ENCODE peak calls at places on chromosomes 4 and X, in four cellular contexts. A is IMR-90, E is NT2/D1, X is mesendoderm. W is an unnamed sample.

GRCh38 chr4:112514449-112515277 is 1.3 kb downstream of the NEUROG2 start:
- DNase-seq in E (no peak), X (peak; percentile 39), A (no peak), W (no peak)

GRCh38 chr4:7649741-7650531 is 215.2 kb upstream of the PSAPL1 start:
- DNase-seq in X (no peak), A (peak; percentile 95), E (no peak), W (no peak)

GRCh38 chrX:127058220-127058619 is 238.7 kb downstream of the PRR32 start:
- DNase-seq in X (no peak), E (no peak), A (no peak), W (no peak)

GRCh38 chr4:121316091-121316490 is 64.7 kb downstream of the QRFPR start:
- DNase-seq in E (no peak), A (no peak), X (no peak), W (no peak)

GRCh38 chr4:2082118-2082517 is 23.0 kb downstream of the NAT8L start:
- DNase-seq in E (no peak), A (no peak), X (no peak), W (no peak)

GRCh38 chr4:87317527-87317926 is 5.2 kb downstream of the HSD17B13 start:
- DNase-seq in E (no peak), A (peak; percentile 15), X (no peak), W (no peak)

GRCh38 chrX:81957900-81958545 is 756.1 kb downstream of the SH3BGRL start:
- DNase-seq in E (peak; percentile 36), A (peak; percentile 1), X (peak; percentile 53), W (peak; percentile 2)

GRCh38 chr4:56683455-56683854 is 2.4 kb upstream of the HOPX start:
- DNase-seq in X (no peak), E (no peak), A (no peak), W (no peak)

GRCh38 chr4:43987331-43987944 is 461.2 kb downstream of the KCTD8 start:
- DNase-seq in E (no peak), X (no peak), A (no peak), W (no peak)

DNA sequence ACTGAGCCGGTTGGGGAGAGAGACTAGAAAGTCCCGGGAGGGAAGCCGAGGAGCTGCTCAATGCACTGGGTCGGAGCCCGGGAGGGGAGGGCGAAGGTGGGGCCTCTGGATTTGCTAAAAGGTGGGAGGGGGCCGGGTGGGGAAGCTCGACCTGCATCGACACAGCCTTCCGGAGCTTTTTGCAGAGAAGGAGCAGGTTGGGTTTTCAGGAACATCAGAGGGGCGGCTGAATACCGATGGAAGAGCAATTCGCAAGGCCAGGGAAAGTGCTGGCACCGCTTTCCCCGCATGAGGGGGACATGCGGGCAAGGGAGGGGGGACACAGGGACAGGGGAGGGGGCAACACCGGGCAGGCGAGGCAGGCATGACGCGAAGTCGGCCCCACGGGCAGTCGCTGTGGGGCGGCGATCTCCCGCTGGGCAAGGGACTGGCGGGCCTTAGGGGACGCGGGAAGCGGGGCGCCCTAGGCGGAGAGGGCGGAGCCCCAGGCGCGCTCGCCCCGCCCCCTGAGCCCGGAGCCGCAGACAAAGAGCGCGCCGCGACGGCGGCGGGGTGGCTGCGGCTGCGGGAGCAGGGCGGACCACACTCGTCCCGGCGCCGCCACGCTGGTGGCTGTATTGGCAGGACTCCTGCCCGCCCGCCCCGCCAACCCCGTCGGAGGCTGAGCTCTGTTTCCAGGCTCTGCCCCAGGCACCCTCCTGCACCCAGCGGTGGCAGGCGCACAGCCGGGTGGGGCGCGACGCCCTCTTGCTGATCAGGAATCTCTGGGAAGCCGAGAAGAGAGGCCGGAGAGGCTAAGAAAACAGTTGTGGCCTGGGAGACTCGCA is 11.6 kb downstream of the PDZD4 start:
- DNase-seq in A (no peak), X (peak; percentile 66), E (no peak), W (no peak)
- H3K4me3 ChIP-seq in A (peak overlapping the region; percentile 42), X (no peak overlapping the region), E (peak overlapping the region; percentile 16), W (peak overlapping the region; percentile 70)

GRCh38 chrX:12958059-12958458 is 16.9 kb upstream of the TMSB4X start:
- DNase-seq in X (no peak), A (no peak), E (no peak), W (no peak)
- H3K9ac ChIP-seq in X (no peak overlapping the region), A (no peak overlapping the region), E (no peak overlapping the region), W (no peak overlapping the region)

DNA sequence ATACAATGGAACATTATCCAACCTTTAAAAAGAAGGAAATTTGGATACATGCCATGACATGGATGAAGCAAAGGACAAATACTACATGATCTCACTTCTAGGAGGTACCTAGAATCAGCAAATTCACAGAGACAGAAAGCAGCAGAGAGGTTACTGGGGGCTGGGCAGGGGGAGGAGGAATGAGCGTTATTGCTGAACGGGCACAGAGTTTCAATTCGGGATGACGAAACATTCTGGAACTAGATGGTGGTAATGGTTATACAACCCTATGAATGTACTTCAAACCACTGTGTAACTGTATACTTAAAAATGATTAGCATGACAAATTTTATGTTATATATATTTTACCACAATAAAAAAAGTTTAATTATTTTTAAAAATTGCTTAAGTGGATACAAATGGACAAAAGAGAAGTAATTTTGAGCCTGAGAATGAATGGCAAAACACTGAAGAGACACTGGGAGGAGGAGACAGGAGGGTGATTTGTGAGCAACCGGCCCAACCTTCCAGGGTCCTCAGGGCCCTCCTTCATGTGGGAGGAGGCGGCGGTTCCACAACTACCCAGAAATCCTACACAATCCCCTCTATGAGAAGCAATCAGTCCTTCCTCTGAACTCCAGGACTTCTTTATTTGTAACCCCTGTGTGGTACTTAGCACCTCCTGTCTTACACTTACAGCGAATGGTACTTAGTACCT is 14.1 kb downstream of the ACSL1 start:
- DNase-seq in A (no peak), E (no peak), X (no peak), W (no peak)
- H3K4me3 ChIP-seq in A (no peak overlapping the region), E (no peak overlapping the region), X (no peak overlapping the region), W (no peak overlapping the region)

GRCh38 chr4:113846433-113846832 is 84.9 kb upstream of the CAMK2D start:
- DNase-seq in X (no peak), E (no peak), A (no peak), W (no peak)

GRCh38 chr4:113847710-113848109 is 86.2 kb upstream of the CAMK2D start:
- DNase-seq in E (no peak), X (no peak), A (no peak), W (no peak)

GRCh38 chr4:113849771-113850170 is 88.2 kb upstream of the CAMK2D start:
- DNase-seq in E (no peak), A (peak; percentile 61), X (no peak), W (no peak)

GRCh38 chr4:113851816-113852215 is 90.3 kb upstream of the CAMK2D start:
- DNase-seq in E (no peak), X (no peak), A (peak; percentile 35), W (no peak)
- H3K9ac ChIP-seq in E (no peak overlapping the region), X (no peak overlapping the region), A (no peak overlapping the region), W (no peak overlapping the region)

GRCh38 chr4:67500373-67500772 is 44.9 kb downstream of the CENPC start:
- DNase-seq in X (no peak), A (no peak), E (no peak), W (no peak)

DNA sequence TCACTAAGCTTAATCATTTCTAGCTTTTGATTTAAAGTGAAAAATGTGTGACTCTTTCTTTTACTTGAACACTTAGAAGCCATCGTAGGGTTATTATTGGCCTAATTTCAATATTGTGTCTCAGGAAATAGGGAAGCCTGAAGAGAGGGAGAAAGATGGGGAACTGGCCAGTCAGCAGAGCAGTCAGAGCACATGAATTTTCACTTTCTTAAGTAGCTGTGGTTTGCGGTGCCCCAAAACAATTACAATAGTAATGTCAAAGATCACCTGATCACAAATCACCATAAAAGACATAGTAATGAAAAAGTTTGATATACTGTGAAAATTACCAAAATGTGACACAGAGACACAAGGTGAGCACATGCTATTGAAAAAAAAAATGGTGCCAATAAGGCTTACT is 45.5 kb downstream of the CENPC start:
- DNase-seq in A (no peak), X (no peak), E (no peak), W (no peak)
- H3K4me3 ChIP-seq in A (no peak overlapping the region), X (no peak overlapping the region), E (no peak overlapping the region), W (no peak overlapping the region)

DNA sequence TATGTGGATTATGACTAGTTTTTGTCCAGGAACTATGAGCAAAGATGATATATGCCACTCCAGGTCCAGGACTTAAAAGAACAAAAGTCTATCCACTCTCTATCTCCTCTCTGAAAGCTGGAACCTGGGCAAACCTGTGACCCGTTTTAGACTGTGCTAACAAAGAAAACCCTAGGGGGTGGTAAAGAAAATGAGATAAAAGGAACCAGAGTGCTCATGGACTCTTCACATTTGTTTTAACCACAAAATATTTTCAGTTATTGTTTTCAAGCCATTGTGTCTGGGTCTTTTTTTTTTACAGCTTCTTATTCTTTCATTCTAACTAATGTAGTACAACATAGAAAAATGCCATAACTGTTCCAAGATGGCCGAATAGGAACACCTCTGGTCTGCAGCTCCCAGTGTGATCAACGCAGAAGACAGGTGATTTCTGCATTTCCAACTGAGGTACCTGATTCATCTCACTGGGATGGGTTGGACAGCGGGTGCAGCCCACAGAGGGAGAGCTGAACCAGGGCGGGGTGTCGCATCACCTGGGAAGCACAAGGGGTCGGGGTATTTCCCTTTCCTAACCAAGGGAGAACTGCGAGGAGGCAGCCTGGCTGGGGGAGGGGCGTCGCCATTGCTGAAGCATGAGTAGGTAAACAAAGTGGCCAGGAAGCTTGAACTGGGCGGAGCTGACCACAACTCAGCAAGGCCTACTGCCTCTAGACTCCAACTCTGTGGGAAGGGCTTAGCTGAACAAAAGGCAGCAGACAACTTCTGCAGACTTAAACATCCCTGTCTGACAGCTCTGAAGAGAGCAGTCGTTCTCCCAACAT is 45.1 kb downstream of the CHM start:
- DNase-seq in A (peak; percentile 60), E (peak; percentile 71), X (peak; percentile 90), W (no peak)
- H3K9ac ChIP-seq in A (no peak overlapping the region), E (no peak overlapping the region), X (no peak overlapping the region), W (no peak overlapping the region)

W was measured in SK-N-MC.